ENCODE peak calls at places on chromosomes 12 and 14, in five cellular contexts. One of them, this sample, is unnamed.

GRCh38 chr14:31543969-31544799 is 17.0 kb upstream of the NUBPL start:
- DNase-seq in GM12891: no peak
- DNase-seq in HepG2: peak; percentile 48
- DNase-seq in K562: no peak
- DNase-seq in H1: no peak
- DNase-seq in this sample: no peak

GRCh38 chr12:104676636-104677035 is 219.9 kb downstream of the CHST11 start:
- DNase-seq in H1: no peak
- DNase-seq in K562: no peak
- DNase-seq in GM12891: no peak
- DNase-seq in HepG2: no peak
- DNase-seq in this sample: no peak

GRCh38 chr12:56040963-56041578 is 647 bp upstream of the RPS26 start:
- DNase-seq in H1: peak; percentile 59
- DNase-seq in GM12891: no peak
- DNase-seq in K562: no peak
- DNase-seq in HepG2: no peak
- DNase-seq in this sample: no peak

GRCh38 chr12:49872781-49873181 is 29.9 kb upstream of the BCDIN3D start:
- DNase-seq in HepG2: no peak
- DNase-seq in GM12891: no peak
- DNase-seq in K562: no peak
- DNase-seq in H1: peak; percentile 33
- DNase-seq in this sample: no peak

GRCh38 chr14:106228541-106229158 is 702.3 kb downstream of the TMEM121 start:
- DNase-seq in HepG2: no peak
- DNase-seq in K562: no peak
- DNase-seq in GM12891: no peak
- DNase-seq in H1: no peak
- DNase-seq in this sample: no peak

GRCh38 chr14:103286968-103287850 is 46.8 kb upstream of the EIF5 start:
- DNase-seq in H1: no peak
- DNase-seq in K562: no peak
- DNase-seq in HepG2: no peak
- DNase-seq in GM12891: no peak
- DNase-seq in this sample: no peak

GRCh38 chr14:93183596-93184317 is 940 bp downstream of the MOAP1 start:
- DNase-seq in K562: no peak
- DNase-seq in HepG2: no peak
- DNase-seq in H1: no peak
- DNase-seq in GM12891: no peak
- DNase-seq in this sample: no peak

GRCh38 chr14:26394114-26394855 is 203.5 kb downstream of the NOVA1 start:
- DNase-seq in K562: no peak
- DNase-seq in HepG2: no peak
- DNase-seq in H1: no peak
- DNase-seq in GM12891: no peak
- DNase-seq in this sample: no peak

GRCh38 chr14:61585598-61586538 is 109.4 kb upstream of the HIF1A start:
- DNase-seq in H1: no peak
- DNase-seq in HepG2: no peak
- DNase-seq in GM12891: no peak
- DNase-seq in K562: no peak
- DNase-seq in this sample: no peak

GRCh38 chr12:16437281-16437816 is 89.9 kb downstream of the MGST1 start:
- DNase-seq in GM12891: no peak
- DNase-seq in HepG2: no peak
- DNase-seq in K562: no peak
- DNase-seq in H1: no peak
- DNase-seq in this sample: no peak

GRCh38 chr12:29742646-29743045 is 41.1 kb downstream of the TMTC1 start:
- DNase-seq in HepG2: no peak
- DNase-seq in GM12891: no peak
- DNase-seq in H1: no peak
- DNase-seq in K562: no peak
- DNase-seq in this sample: no peak

GRCh38 chr12:57782608-57783465 is at the start of gene TSFM:
- DNase-seq in GM12891: peak; percentile 74
- DNase-seq in HepG2: peak; percentile 85
- DNase-seq in K562: peak; percentile 85
- DNase-seq in H1: peak; percentile 98
- DNase-seq in this sample: peak; percentile 66
- TF ChIP-seq POLR2A in GM12891: peak; percentile 90
- TF ChIP-seq POLR2A in HepG2: peak; percentile 94
- TF ChIP-seq POLR2A in K562: peak; percentile 97
- TF ChIP-seq POLR2A in H1: no peak
- TF ChIP-seq POLR2A in this sample: peak; percentile 92

DNA sequence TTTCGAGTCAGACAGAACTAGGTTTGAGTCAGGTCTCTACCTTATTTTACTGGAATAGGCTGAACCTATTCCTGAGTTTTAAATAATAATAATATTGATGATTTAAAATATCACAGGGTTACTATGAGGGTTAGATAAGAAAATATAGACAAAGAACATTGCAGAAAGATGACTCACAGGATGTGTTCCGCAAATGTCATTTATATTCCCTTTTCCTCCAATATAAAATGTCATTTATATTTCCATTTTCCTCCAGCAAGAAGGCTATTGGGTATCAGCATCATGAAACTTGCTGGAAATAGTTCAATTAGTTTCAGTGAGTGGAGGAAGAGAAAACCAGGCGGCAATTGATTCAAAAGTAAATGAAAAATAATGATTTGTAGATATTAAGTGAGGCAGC is 163.9 kb upstream of the RASSF8 start:
- DNase-seq in H1: no peak
- DNase-seq in GM12891: no peak
- DNase-seq in K562: no peak
- DNase-seq in HepG2: no peak
- DNase-seq in this sample: no peak
- TF ChIP-seq TAF1 in H1: no peak
- TF ChIP-seq TAF1 in GM12891: no peak
- TF ChIP-seq TAF1 in K562: no peak
- TF ChIP-seq TAF1 in HepG2: no peak
- TF ChIP-seq TAF1 in this sample: no peak

GRCh38 chr14:65160091-65160490 is 57.8 kb upstream of the MAX start:
- DNase-seq in HepG2: no peak
- DNase-seq in GM12891: no peak
- DNase-seq in K562: no peak
- DNase-seq in H1: no peak
- DNase-seq in this sample: no peak

GRCh38 chr14:65168840-65169239 is 66.5 kb upstream of the MAX start:
- DNase-seq in GM12891: no peak
- DNase-seq in HepG2: no peak
- DNase-seq in K562: no peak
- DNase-seq in H1: no peak
- DNase-seq in this sample: no peak

GRCh38 chr14:65164825-65165135 is 62.5 kb upstream of the MAX start:
- DNase-seq in H1: no peak
- DNase-seq in HepG2: peak; percentile 74
- DNase-seq in K562: no peak
- DNase-seq in GM12891: no peak
- DNase-seq in this sample: no peak

GRCh38 chr14:65167072-65167645 is 64.8 kb upstream of the MAX start:
- DNase-seq in GM12891: no peak
- DNase-seq in H1: no peak
- DNase-seq in HepG2: no peak
- DNase-seq in K562: no peak
- DNase-seq in this sample: no peak

GRCh38 chr14:65164068-65164824 is 61.9 kb upstream of the MAX start:
- DNase-seq in H1: no peak
- DNase-seq in HepG2: peak; percentile 43
- DNase-seq in K562: peak; percentile 38
- DNase-seq in GM12891: no peak
- DNase-seq in this sample: no peak
- TF ChIP-seq POLR2A in H1: no peak
- TF ChIP-seq POLR2A in HepG2: no peak
- TF ChIP-seq POLR2A in K562: no peak
- TF ChIP-seq POLR2A in GM12891: no peak
- TF ChIP-seq POLR2A in this sample: no peak

DNA sequence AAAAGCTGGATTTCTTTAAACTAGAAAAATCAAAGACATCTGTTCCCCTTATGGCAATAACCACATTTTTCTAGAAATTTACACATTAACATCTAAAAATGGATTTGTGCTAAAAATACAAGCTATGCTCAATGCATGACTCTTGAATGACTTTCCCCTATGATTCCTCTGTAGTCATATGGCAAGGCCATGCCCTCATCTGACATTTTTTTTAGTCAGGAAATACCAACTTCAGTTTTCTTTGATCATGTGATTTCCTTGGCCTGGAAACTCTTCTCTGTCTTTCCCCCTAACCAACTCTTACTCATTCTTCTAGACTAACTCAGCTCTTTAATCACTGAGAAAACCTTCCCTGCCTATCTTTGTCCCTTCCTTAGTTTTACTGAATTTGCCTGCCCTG is 435.9 kb downstream of the NRXN3 start:
- DNase-seq in GM12891: no peak
- DNase-seq in HepG2: no peak
- DNase-seq in K562: no peak
- DNase-seq in H1: no peak
- DNase-seq in this sample: no peak
- TF ChIP-seq TAF1 in GM12891: no peak
- TF ChIP-seq TAF1 in HepG2: no peak
- TF ChIP-seq TAF1 in K562: no peak
- TF ChIP-seq TAF1 in H1: no peak
- TF ChIP-seq TAF1 in this sample: no peak

This sample was measured in GM12892.